ENCODE peak calls at places on chromosomes 12 and 14, in four cellular contexts. One of them, this sample, is unnamed.
A peak's percentile ranks its signal among the peaks of the same experiment; 100 is the strongest.

GRCh38 chr12:46657416-46658411 is 168.1 kb downstream of the SLC38A4 start:
- DNase-seq in K562: peak; percentile 42
- DNase-seq in HepG2: no peak
- DNase-seq in GM12878: no peak
- DNase-seq in this sample: no peak

GRCh38 chr12:95248604-95249355 is 31.2 kb downstream of the VEZT start:
- DNase-seq in K562: no peak
- DNase-seq in HepG2: no peak
- DNase-seq in GM12878: no peak
- DNase-seq in this sample: no peak

GRCh38 chr12:88579941-88580871 is at the start of gene KITLG:
- DNase-seq in K562: peak; percentile 32
- DNase-seq in HepG2: peak; percentile 56
- DNase-seq in GM12878: no peak
- DNase-seq in this sample: peak; percentile 85

GRCh38 chr12:3242199-3242863 is 165.2 kb downstream of the TSPAN9 start:
- DNase-seq in K562: no peak
- DNase-seq in HepG2: peak; percentile 21
- DNase-seq in GM12878: no peak
- DNase-seq in this sample: no peak

GRCh38 chr12:95805864-95806669 is 15.5 kb upstream of the NTN4 start:
- DNase-seq in K562: no peak
- DNase-seq in HepG2: no peak
- DNase-seq in GM12878: no peak
- DNase-seq in this sample: no peak

GRCh38 chr14:94028450-94028826 is 2.3 kb downstream of the OTUB2 start:
- DNase-seq in K562: no peak
- DNase-seq in HepG2: peak; percentile 91
- DNase-seq in GM12878: no peak
- DNase-seq in this sample: no peak

GRCh38 chr12:57897296-57897974 is 43.9 kb upstream of the ATP23 start:
- DNase-seq in K562: no peak
- DNase-seq in HepG2: no peak
- DNase-seq in GM12878: no peak
- DNase-seq in this sample: no peak

GRCh38 chr14:58964598-58964928 is 223.9 kb upstream of the DAAM1 start:
- DNase-seq in K562: no peak
- DNase-seq in HepG2: no peak
- DNase-seq in GM12878: no peak
- DNase-seq in this sample: no peak

DNA sequence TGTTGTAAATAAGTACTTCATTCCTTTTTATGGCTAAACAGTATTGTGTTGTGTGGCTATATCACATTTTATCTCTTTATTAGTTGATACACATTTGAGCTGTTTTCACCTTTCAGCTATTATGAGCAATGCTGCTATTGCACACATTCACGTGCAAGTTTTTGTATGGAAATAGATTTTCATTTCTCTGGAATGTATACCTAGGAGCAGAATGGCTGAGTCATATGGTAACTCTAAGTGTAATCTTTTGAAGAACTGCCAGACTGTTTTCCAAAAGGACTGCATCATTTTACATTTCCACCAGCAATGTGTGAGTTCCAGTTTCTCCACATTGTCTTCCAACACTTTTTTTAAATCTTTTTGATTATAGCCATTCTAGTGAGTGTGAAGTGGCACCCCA is 134.0 kb downstream of the SRGAP1 start:
- DNase-seq in K562: no peak
- DNase-seq in HepG2: peak; percentile 4
- DNase-seq in GM12878: no peak
- DNase-seq in this sample: no peak
- TF ChIP-seq CBFB in K562: no peak
- TF ChIP-seq CBFB in HepG2: no peak
- TF ChIP-seq CBFB in GM12878: no peak
- TF ChIP-seq CBFB in this sample: no peak

GRCh38 chr12:66130267-66131066 is at the start of gene LLPH:
- DNase-seq in K562: peak; percentile 94
- DNase-seq in HepG2: peak; percentile 88
- DNase-seq in GM12878: peak; percentile 57
- DNase-seq in this sample: peak; percentile 86
- TF ChIP-seq ATF2 in K562: no peak
- TF ChIP-seq ATF2 in HepG2: no peak
- TF ChIP-seq ATF2 in GM12878: no peak
- TF ChIP-seq ATF2 in this sample: no peak

GRCh38 chr14:65103150-65103760 is 938 bp upstream of the MAX start:
- DNase-seq in K562: peak; percentile 44
- DNase-seq in HepG2: peak; percentile 24
- DNase-seq in GM12878: no peak
- DNase-seq in this sample: no peak
- TF ChIP-seq CTCF in K562: no peak
- TF ChIP-seq CTCF in HepG2: peak; percentile 50
- TF ChIP-seq CTCF in GM12878: peak; percentile 13
- TF ChIP-seq CTCF in this sample: no peak

GRCh38 chr12:45637706-45638105 is 91.8 kb upstream of the ARID2 start:
- DNase-seq in K562: no peak
- DNase-seq in HepG2: no peak
- DNase-seq in GM12878: no peak
- DNase-seq in this sample: no peak
- TF ChIP-seq CBFB in K562: no peak
- TF ChIP-seq CBFB in HepG2: no peak
- TF ChIP-seq CBFB in GM12878: no peak
- TF ChIP-seq CBFB in this sample: no peak

GRCh38 chr12:111262277-111262676 is 106.6 kb downstream of the PHETA1 start:
- DNase-seq in K562: no peak
- DNase-seq in HepG2: no peak
- DNase-seq in GM12878: no peak
- DNase-seq in this sample: no peak
- TF ChIP-seq ATF2 in K562: no peak
- TF ChIP-seq ATF2 in HepG2: no peak
- TF ChIP-seq ATF2 in GM12878: no peak
- TF ChIP-seq ATF2 in this sample: no peak

This sample was measured in WTC11.